ENCODE peak calls at places on chromosomes 13 and 19, in four cellular contexts. One of them, this sample, is unnamed.

GRCh38 chr19:38394488-38394887 is 6.0 kb downstream of the SPRED3 start:
- DNase-seq in CD4-positive, CD25-positive, alpha-beta regulatory T cell: peak
- DNase-seq in AG09319: no peak
- DNase-seq in iPS DF 6.9: peak
- DNase-seq in this sample: peak

GRCh38 chr19:3335431-3336350 is 30.7 kb upstream of the NFIC start:
- DNase-seq in CD4-positive, CD25-positive, alpha-beta regulatory T cell: no peak
- DNase-seq in AG09319: no peak
- DNase-seq in iPS DF 6.9: no peak
- DNase-seq in this sample: no peak

GRCh38 chr19:43496960-43497359 is 7.6 kb downstream of the PHLDB3 start:
- DNase-seq in CD4-positive, CD25-positive, alpha-beta regulatory T cell: no peak
- DNase-seq in AG09319: no peak
- DNase-seq in iPS DF 6.9: no peak
- DNase-seq in this sample: no peak

GRCh38 chr13:38535271-38535670 is 151.6 kb upstream of the FREM2 start:
- DNase-seq in CD4-positive, CD25-positive, alpha-beta regulatory T cell: no peak
- DNase-seq in AG09319: no peak
- DNase-seq in iPS DF 6.9: no peak
- DNase-seq in this sample: no peak

GRCh38 chr19:16405091-16405490 is 66.7 kb downstream of the EPS15L1 start:
- DNase-seq in CD4-positive, CD25-positive, alpha-beta regulatory T cell: no peak
- DNase-seq in AG09319: no peak
- DNase-seq in iPS DF 6.9: no peak
- DNase-seq in this sample: no peak

GRCh38 chr13:36606060-36606459 is 67.8 kb upstream of the SERTM1 start:
- DNase-seq in CD4-positive, CD25-positive, alpha-beta regulatory T cell: no peak
- DNase-seq in AG09319: no peak
- DNase-seq in iPS DF 6.9: no peak
- DNase-seq in this sample: no peak

GRCh38 chr13:110045202-110045601 is 258.8 kb upstream of the IRS2 start:
- DNase-seq in CD4-positive, CD25-positive, alpha-beta regulatory T cell: no peak
- DNase-seq in AG09319: no peak
- DNase-seq in iPS DF 6.9: no peak
- DNase-seq in this sample: no peak

GRCh38 chr19:16180611-16181010 is 4.6 kb upstream of the FAM32A start:
- DNase-seq in CD4-positive, CD25-positive, alpha-beta regulatory T cell: no peak
- DNase-seq in AG09319: no peak
- DNase-seq in iPS DF 6.9: no peak
- DNase-seq in this sample: no peak

GRCh38 chr19:18741566-18742121 is 49.5 kb downstream of the COMP start:
- DNase-seq in CD4-positive, CD25-positive, alpha-beta regulatory T cell: no peak
- DNase-seq in AG09319: no peak
- DNase-seq in iPS DF 6.9: no peak
- DNase-seq in this sample: no peak

GRCh38 chr19:10390652-10391286 is 10.4 kb upstream of the TYK2 start:
- DNase-seq in CD4-positive, CD25-positive, alpha-beta regulatory T cell: peak
- DNase-seq in AG09319: peak
- DNase-seq in iPS DF 6.9: no peak
- DNase-seq in this sample: peak

GRCh38 chr13:61339054-61339621 is 76.5 kb downstream of the PCDH20 start:
- DNase-seq in CD4-positive, CD25-positive, alpha-beta regulatory T cell: no peak
- DNase-seq in AG09319: no peak
- DNase-seq in iPS DF 6.9: no peak
- DNase-seq in this sample: no peak

GRCh38 chr13:41528021-41528420 is 70.7 kb downstream of the RGCC start:
- DNase-seq in CD4-positive, CD25-positive, alpha-beta regulatory T cell: no peak
- DNase-seq in AG09319: no peak
- DNase-seq in iPS DF 6.9: no peak
- DNase-seq in this sample: no peak

GRCh38 chr13:40969169-40969901 is 49.8 kb downstream of the ELF1 start:
- DNase-seq in CD4-positive, CD25-positive, alpha-beta regulatory T cell: no peak
- DNase-seq in AG09319: no peak
- DNase-seq in iPS DF 6.9: no peak
- DNase-seq in this sample: no peak

This sample was measured in CD4-positive, alpha-beta memory T cell.